ENCODE peak calls at places on chromosomes 13 and 19, in ten cellular contexts. C, J, X, S, U, Q, O, B, F and D are unnamed samples.

GRCh38 chr13:76048126-76048525 is 412.0 kb downstream of the LMO7 start:
- DNase-seq in C (no peak), J (no peak), X (no peak), S (no peak), U (no peak), Q (no peak), O (no peak), B (no peak), F (no peak), D (no peak)

GRCh38 chr13:110132178-110132975 is 174.6 kb downstream of the COL4A1 start:
- DNase-seq in C (no peak), J (no peak), X (no peak), S (no peak), U (no peak), Q (peak; percentile 50), O (no peak), B (no peak), F (no peak), D (no peak)

GRCh38 chr19:54837542-54837941 is 12.7 kb upstream of the KIR3DL2 start:
- DNase-seq in C (no peak), J (no peak), X (no peak), S (no peak), U (no peak), Q (no peak), O (no peak), B (no peak), F (no peak), D (no peak)

GRCh38 chr13:107209811-107210210 is 641.9 kb upstream of the ARGLU1 start:
- DNase-seq in C (no peak), J (no peak), X (no peak), S (no peak), U (peak; percentile 50), Q (peak; percentile 80), O (no peak), B (no peak), F (no peak), D (no peak)

GRCh38 chr13:41154042-41154441 is 21.4 kb upstream of the KBTBD6 start:
- DNase-seq in C (no peak), J (no peak), X (no peak), S (no peak), U (no peak), Q (no peak), O (no peak), B (no peak), F (no peak), D (no peak)

GRCh38 chr13:75725784-75726183 is 89.7 kb downstream of the LMO7 start:
- DNase-seq in C (no peak), J (no peak), X (no peak), S (no peak), U (no peak), Q (no peak), O (no peak), B (no peak), F (no peak), D (no peak)

GRCh38 chr13:93953856-93954255 is 525.6 kb downstream of the DCT start:
- DNase-seq in C (no peak), J (no peak), X (no peak), S (no peak), U (peak; percentile 58), Q (no peak), O (no peak), B (no peak), F (no peak), D (no peak)

GRCh38 chr13:100510208-100510997 is 78.2 kb downstream of the GGACT start:
- DNase-seq in C (no peak), J (no peak), X (no peak), S (no peak), U (no peak), Q (no peak), O (no peak), B (no peak), F (no peak), D (no peak)

GRCh38 chr19:719636-720377 is 11.1 kb downstream of the PALM start:
- DNase-seq in C (no peak), J (no peak), X (no peak), S (no peak), U (no peak), Q (no peak), O (no peak), B (peak; percentile 59), F (no peak), D (peak; percentile 82)

GRCh38 chr19:925087-925911 is 536 bp upstream of the ARID3A start:
- DNase-seq in C (peak; percentile 77), J (peak; percentile 82), X (peak; percentile 87), S (peak; percentile 61), U (peak; percentile 86), Q (peak; percentile 82), O (no peak), B (peak; percentile 90), F (peak; percentile 77), D (peak; percentile 93)

GRCh38 chr19:19040417-19040816 is 7.0 kb downstream of the ARMC6 start:
- DNase-seq in C (peak; percentile 69), J (peak; percentile 87), X (no peak), S (no peak), U (peak; percentile 96), Q (peak; percentile 91), O (no peak), B (no peak), F (peak; percentile 53), D (no peak)

GRCh38 chr13:34148359-34148758 is 330.4 kb downstream of the RFC3 start:
- DNase-seq in C (no peak), J (no peak), X (no peak), S (no peak), U (no peak), Q (no peak), O (no peak), B (no peak), F (no peak), D (no peak)

GRCh38 chr19:10836478-10837325 is 690 bp upstream of the TMED1 start:
- DNase-seq in C (peak; percentile 93), J (peak; percentile 71), X (peak; percentile 92), S (peak; percentile 84), U (peak; percentile 91), Q (no peak), O (no peak), B (no peak), F (peak; percentile 93), D (peak; percentile 96)

GRCh38 chr19:898663-899062 is 5.4 kb downstream of the RNU6-9 start:
- DNase-seq in C (no peak), J (no peak), X (peak; percentile 92), S (no peak), U (no peak), Q (no peak), O (no peak), B (peak; percentile 77), F (no peak), D (no peak)

DNA sequence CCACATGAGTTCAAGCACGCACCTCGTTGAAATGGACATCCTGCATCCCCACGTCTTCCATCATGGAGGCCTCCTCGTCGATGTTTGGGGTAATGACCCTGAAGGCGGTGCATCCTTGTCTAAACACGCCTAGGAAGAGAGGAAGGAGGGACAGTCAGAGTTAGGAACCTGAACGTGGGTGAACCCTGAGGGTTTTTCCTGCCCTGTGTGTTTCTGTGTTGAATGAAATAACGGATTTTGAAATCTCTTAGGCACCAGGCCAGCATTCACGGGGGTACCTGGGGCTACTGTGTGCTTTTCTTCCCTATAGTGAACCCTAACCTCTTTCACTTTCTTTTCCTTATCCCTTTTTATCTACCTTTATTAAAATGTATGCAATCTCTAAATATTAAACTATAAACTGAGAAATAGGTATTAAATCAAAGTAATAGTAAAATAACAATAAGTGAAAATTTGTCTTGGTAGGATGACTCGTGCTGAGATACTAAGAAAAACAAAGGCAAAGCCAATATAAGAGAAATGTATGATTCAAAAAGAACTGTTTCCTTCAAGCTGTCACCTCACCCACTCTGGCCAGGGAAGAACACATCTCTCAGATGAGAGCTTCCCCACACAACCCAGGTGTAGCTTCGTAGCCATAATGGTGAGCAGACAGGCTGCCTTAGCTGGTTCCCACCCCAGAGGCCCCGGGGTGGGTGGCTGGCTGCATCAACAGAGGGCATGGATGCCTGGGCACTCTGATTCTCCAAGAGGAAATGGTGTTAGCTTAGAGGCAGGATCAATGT is 72.1 kb upstream of the SLC15A1 start:
- DNase-seq in C (no peak), J (no peak), X (peak; percentile 4), S (no peak), U (no peak), Q (peak; percentile 27), O (no peak), B (no peak), F (no peak), D (no peak)
- H3K4me3 ChIP-seq in C (no peak overlapping the region), J (no peak overlapping the region), X (no peak overlapping the region), S (no peak overlapping the region), U (no peak overlapping the region), Q (no peak overlapping the region), O (no peak overlapping the region), B (no peak overlapping the region), F (no peak overlapping the region), D (no peak overlapping the region)

GRCh38 chr13:23736541-23736940 is 152.7 kb downstream of the MIPEP start:
- DNase-seq in C (no peak), J (no peak), X (no peak), S (no peak), U (no peak), Q (no peak), O (no peak), B (no peak), F (no peak), D (no peak)
- H3K4me1 ChIP-seq in C (no peaks in the 10 kb centered on the region), J (no peaks in the 10 kb centered on the region), X (no peaks in the 10 kb centered on the region), S (no peaks in the 10 kb centered on the region), U (peaks cover 16% of the 10 kb centered on the region), Q (no peaks in the 10 kb centered on the region), O (no peaks in the 10 kb centered on the region), B (no peaks in the 10 kb centered on the region), F (peaks cover 4% of the 10 kb centered on the region), D (no peaks in the 10 kb centered on the region)

GRCh38 chr19:8494158-8494557 is 8.3 kb downstream of the PRAM1 start:
- DNase-seq in C (no peak), J (no peak), X (peak; percentile 45), S (no peak), U (peak; percentile 17), Q (no peak), O (no peak), B (no peak), F (no peak), D (no peak)
- TF ChIP-seq CTCF in C (no peak), J (no peak), X (no peak), S (no peak), U (no peak), Q (no peak), O (no peak), B (no peak), F (no peak), D (no peak)

GRCh38 chr19:34597596-34597995 is 79.4 kb downstream of the SCGB2B2 start:
- DNase-seq in C (no peak), J (no peak), X (no peak), S (no peak), U (no peak), Q (no peak), O (no peak), B (no peak), F (no peak), D (peak; percentile 65)

GRCh38 chr19:34595683-34596082 is 81.3 kb downstream of the SCGB2B2 start:
- DNase-seq in C (no peak), J (no peak), X (no peak), S (no peak), U (no peak), Q (no peak), O (no peak), B (no peak), F (no peak), D (no peak)

GRCh38 chr19:34598217-34599155 is 78.5 kb downstream of the SCGB2B2 start:
- DNase-seq in C (no peak), J (no peak), X (no peak), S (no peak), U (no peak), Q (no peak), O (no peak), B (no peak), F (no peak), D (peak; percentile 44)

GRCh38 chr19:34596989-34597388 is 80.0 kb downstream of the SCGB2B2 start:
- DNase-seq in C (no peak), J (no peak), X (no peak), S (no peak), U (no peak), Q (no peak), O (no peak), B (no peak), F (no peak), D (no peak)

GRCh38 chr19:34596115-34596514 is 80.8 kb downstream of the SCGB2B2 start:
- DNase-seq in C (no peak), J (no peak), X (no peak), S (no peak), U (no peak), Q (no peak), O (no peak), B (no peak), F (no peak), D (peak; percentile 41)
- H3K4me3 ChIP-seq in C (no peak overlapping the region), J (no peak overlapping the region), X (no peak overlapping the region), S (no peak overlapping the region), U (no peak overlapping the region), Q (no peak overlapping the region), O (no peak overlapping the region), B (no peak overlapping the region), F (no peak overlapping the region), D (no peak overlapping the region)